ENCODE peak calls at places on chromosomes 12 and 14, in four cellular contexts. E is WTC11, T is thoracic aorta, P is neural crest cell. Q is an unnamed sample.

GRCh38 chr14:21264025-21264801 is 5.0 kb downstream of the HNRNPC start:
- DNase-seq in E (no peak), T (no peak), P (no peak), Q (peak)

GRCh38 chr12:121779422-121779895 is 14.0 kb downstream of the RHOF start:
- DNase-seq in E (no peak), T (no peak), P (no peak), Q (no peak)

GRCh38 chr14:54188036-54188666 is 208.7 kb upstream of the CDKN3 start:
- DNase-seq in E (no peak), T (no peak), P (no peak), Q (no peak)

GRCh38 chr14:21039059-21039422 is 3.1 kb upstream of the RNASE7 start:
- DNase-seq in E (peak), T (no peak), P (no peak), Q (peak)

GRCh38 chr12:121017966-121018491 is 1.7 kb upstream of the C12orf43 start:
- DNase-seq in E (no peak), T (no peak), P (no peak), Q (no peak)

GRCh38 chr12:47165934-47166333 is 86.2 kb upstream of the AMIGO2 start:
- DNase-seq in E (no peak), T (no peak), P (no peak), Q (no peak)

GRCh38 chr12:10968765-10969456 is 17.8 kb downstream of the TAS2R50 start:
- DNase-seq in E (no peak), T (peak), P (no peak), Q (peak)

GRCh38 chr12:52312086-52312485 is 9.1 kb downstream of the KRT83 start:
- DNase-seq in E (no peak), T (no peak), P (no peak), Q (no peak)

GRCh38 chr14:75831455-75831854 is 150.3 kb downstream of the TGFB3 start:
- DNase-seq in E (no peak), T (no peak), P (no peak), Q (peak)

GRCh38 chr12:27970391-27970980 is 2.0 kb downstream of the PTHLH start:
- DNase-seq in E (peak), T (no peak), P (peak), Q (peak)

GRCh38 chr12:25352078-25352918 is 101.6 kb upstream of the KRAS start:
- DNase-seq in E (no peak), T (no peak), P (no peak), Q (peak)

GRCh38 chr12:125738211-125738610 is 673.0 kb downstream of the AACS start:
- DNase-seq in E (no peak), T (no peak), P (no peak), Q (no peak)

DNA sequence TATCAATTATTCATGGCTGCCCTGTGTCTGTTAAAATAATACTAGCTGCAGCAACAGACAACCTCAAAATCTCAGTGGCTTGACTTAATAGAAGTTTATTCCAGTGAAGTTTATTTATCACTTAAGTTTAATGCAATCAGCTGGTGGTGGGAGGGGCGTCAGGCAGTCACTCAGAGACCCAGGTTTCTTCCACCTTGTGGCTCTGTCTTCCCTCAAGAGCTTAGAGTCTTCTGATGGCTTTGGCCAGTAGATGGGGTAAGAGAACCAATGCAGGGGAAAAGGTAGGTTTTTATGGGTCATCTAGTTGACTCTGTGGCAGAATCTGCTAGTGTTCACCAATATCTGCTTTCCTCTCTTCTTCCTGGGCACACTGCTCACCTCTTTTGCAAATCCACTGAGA is 668.9 kb downstream of the AACS start:
- DNase-seq in E (no peak), T (no peak), P (no peak), Q (no peak)
- TF ChIP-seq CTCF in E (no peak), T (no peak), P (no peak), Q (no peak)

DNA sequence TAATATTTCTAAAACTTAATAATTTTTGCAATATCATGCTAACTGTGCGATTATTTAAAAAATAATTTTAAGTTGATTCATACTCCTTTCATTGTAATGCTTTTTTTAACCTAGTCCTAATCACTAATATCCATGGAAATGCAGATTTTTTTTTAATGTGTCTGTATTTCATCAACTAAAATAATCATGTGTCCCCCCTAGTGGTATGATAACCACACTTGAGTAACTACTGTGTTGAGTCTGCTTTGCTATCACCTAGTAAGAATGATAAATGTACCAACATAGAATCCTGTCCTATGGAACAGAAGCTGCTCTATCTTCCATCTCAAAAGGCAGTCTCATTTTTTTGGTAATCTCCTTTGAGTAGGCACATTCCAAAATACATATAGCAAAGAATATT is 19.1 kb upstream of the SYNE2 start:
- DNase-seq in E (no peak), T (no peak), P (no peak), Q (no peak)
- TF ChIP-seq CTCF in E (no peak), T (no peak), P (peak), Q (no peak)

DNA sequence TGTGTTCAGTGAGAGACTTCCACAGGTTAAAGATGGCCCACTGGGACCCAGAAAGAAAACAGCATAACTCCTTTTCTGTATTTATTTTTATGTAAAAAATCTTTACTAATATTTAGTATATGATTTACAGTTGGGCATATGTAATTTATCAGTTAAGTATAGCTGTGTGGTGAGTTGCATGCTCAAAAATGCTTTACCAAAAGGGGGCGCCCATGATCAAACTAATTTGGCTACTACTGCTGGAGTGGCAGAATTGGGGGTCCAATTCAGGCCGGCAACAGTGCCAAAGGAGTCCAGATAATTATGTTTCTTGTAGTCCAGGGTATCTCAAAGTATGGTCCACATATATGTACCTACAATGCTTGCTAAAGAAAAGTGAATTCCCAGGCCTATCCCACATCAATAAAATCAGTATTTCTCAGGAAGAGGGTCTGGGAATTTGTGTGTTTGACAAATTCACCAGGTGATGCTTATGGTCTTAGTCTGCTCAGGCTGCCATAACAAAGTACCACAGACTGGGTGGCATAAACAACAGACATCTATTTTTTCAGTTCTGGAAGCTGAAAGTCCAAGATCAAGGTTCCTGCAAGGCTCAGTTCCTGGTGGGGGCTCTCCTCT is 152.0 kb downstream of the KTN1 start:
- DNase-seq in E (peak), T (no peak), P (peak), Q (peak)
- TF ChIP-seq CTCF in E (peak), T (peak), P (peak), Q (peak)

GRCh38 chr12:205026-205425 is 8.9 kb downstream of the SLC6A12 start:
- DNase-seq in E (no peak), T (no peak), P (no peak), Q (no peak)

GRCh38 chr12:202081-202731 is 11.8 kb downstream of the SLC6A12 start:
- DNase-seq in E (peak), T (no peak), P (no peak), Q (no peak)

GRCh38 chr12:203074-203461 is 10.9 kb downstream of the SLC6A12 start:
- DNase-seq in E (no peak), T (no peak), P (no peak), Q (no peak)

GRCh38 chr12:204261-204678 is 9.7 kb downstream of the SLC6A12 start:
- DNase-seq in E (no peak), T (no peak), P (no peak), Q (no peak)

DNA sequence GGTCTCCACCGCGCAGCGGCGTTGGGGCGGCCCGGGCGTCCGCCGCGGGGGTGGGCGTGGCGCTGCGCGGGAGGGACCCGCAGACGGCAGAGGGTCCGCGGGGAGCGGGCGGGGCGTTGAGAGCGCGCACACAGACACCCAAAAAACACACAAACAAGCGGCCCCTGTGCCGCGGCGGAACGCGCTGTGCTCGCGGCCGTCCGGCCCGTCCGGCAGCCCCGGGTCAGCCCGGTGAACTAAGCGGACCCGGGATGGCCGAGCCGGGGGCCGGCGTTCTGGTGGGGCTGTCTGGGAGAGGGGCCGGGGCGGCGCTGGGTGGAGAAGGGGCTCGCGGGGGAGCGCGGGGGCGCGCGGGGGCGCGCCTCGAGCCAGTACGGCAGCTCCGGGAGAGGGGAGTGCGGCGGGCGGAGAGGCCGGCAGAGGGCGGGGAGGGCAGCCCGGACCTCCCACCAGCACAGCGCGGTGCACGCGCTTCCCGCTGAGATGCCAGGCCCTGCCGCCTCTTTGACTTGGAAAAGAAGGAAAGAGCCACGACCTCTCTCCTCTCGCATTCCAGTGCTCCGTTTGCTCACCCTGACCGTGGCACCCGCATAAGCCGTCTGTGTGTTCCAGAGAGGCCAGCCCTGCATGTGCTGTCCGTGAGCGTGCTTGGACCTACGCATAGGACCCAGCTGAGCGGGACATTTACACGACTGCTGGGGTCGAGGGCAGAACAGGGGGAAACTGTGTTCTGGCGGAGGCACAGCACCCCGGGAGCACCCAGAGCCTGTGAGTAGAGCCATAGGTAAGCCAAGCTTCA is 10.3 kb downstream of the SLC6A12 start:
- DNase-seq in E (peak), T (no peak), P (peak), Q (no peak)
- TF ChIP-seq CTCF in E (no peak), T (peak), P (peak), Q (no peak)

GRCh38 chr12:2414810-2415567 is 362.2 kb downstream of the CACNA1C start:
- DNase-seq in E (no peak), T (no peak), P (no peak), Q (no peak)
- TF ChIP-seq CTCF in E (no peak), T (peak), P (no peak), Q (no peak)

GRCh38 chr12:104456417-104456949 is at the start of gene CHST11:
- DNase-seq in E (peak), T (peak), P (peak), Q (peak)

GRCh38 chr12:104456950-104457745 is 400 bp downstream of the CHST11 start:
- DNase-seq in E (peak), T (peak), P (peak), Q (peak)

GRCh38 chr12:104459556-104459909 is 2.8 kb downstream of the CHST11 start:
- DNase-seq in E (no peak), T (no peak), P (no peak), Q (no peak)

GRCh38 chr12:104458645-104459555 is 2.2 kb downstream of the CHST11 start:
- DNase-seq in E (no peak), T (peak), P (no peak), Q (peak)

DNA sequence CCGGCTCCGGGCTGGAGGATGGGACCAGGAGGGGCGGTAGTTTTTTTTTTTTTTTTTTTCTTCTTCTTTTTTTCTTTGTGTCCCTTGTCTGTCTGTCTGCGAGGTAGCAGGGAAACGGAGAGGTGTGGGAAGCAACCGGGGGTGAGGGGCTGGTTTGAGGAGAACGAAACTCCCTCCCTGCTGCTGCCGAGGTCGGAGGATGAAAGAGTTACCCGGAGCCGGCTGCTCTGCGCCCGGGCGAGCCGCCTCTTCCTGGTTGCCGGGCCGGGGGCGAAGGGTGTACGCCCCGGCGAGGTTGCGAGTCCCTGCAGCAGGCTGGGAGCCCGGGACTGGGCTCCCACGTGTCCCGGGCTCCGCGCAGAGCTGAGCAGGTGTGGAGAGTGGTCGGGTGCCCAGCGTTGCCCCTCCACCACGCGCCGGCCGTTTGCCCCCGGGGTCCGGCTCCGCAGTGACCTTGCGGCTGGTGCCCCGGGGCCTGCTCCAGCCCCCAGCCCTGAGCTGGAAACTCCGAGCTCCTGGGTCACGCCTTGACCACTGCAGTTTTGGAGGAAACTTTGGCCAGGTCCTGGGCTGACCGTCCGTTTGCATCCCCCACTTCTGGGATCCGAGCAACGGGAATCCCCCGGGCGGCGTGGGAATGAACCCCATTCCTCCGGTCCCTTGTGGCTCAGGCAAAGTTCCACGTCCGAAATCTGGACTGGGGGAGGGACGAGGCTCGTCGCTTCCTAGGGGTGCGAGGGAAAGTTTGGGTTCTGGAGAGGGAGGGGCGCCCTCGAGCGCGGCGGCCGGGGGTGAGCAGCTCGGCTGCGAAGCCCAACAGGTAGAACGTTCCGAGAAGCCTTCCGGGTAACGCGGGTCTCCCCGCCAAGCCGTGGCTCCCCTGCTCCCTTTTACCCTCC is 1.2 kb downstream of the CHST11 start:
- DNase-seq in E (peak), T (no peak), P (peak), Q (peak)
- TF ChIP-seq CTCF in E (no peak), T (no peak), P (peak), Q (no peak)

GRCh38 chr12:21939435-21939834 is 1.8 kb downstream of the ABCC9 start:
- DNase-seq in E (no peak), T (no peak), P (no peak), Q (no peak)

GRCh38 chr12:21940549-21940948 is 677 bp downstream of the ABCC9 start:
- DNase-seq in E (no peak), T (no peak), P (no peak), Q (no peak)

GRCh38 chr12:21941522-21942376 is 523 bp upstream of the ABCC9 start:
- DNase-seq in E (peak), T (no peak), P (peak), Q (peak)

GRCh38 chr12:21942377-21942703 is 1.1 kb upstream of the ABCC9 start:
- DNase-seq in E (no peak), T (no peak), P (no peak), Q (no peak)

DNA sequence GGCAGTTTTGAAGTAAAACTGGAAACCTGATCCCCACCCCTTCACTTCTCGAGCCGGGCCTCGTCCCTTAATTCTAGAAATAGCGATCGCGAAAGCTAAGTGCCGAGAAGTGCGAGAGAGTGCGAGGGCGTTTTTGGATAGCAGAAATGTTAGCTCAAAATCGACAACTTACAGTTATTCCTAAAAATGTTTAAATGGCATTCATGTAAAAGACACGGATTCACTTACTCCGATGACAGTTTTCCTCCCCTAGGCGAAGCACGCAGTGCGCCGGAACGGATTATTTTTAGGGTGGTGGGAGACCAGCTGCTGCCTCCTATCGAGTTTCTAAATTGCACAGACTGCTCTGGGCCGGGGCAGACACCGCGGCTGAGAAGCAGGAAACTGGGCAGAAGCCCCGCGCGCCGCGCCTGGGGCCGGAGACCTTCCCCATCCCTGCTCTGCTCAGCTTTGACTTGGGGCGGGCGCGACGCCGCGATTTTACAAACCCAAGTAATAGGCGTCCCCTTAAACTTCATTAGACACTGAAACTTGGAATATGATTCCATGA is at the start of gene ABCC9:
- DNase-seq in E (peak), T (no peak), P (peak), Q (peak)
- TF ChIP-seq CTCF in E (no peak), T (no peak), P (no peak), Q (no peak)

DNA sequence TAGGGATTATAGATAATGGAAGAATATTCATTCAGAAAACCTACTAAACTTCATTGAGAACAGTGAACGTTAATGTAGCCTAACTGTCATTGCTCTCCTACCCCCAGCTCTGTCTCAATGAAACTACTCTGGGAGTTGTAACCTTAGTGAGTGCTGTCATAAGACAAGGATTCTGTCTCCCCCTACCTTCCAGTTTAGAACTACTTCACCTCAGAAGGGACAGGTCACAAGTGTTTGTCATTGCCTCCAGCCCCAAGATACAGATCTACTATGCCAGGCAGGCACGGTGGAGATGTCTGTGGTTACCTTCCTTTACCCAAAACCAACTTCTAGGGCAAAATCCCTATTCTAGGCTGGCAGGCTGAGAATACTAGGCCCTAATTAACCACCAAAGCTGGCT is 833.1 kb upstream of the SEL1L start:
- DNase-seq in E (no peak), T (no peak), P (no peak), Q (no peak)
- TF ChIP-seq CTCF in E (no peak), T (no peak), P (no peak), Q (no peak)

GRCh38 chr12:110849748-110850403 is 3.1 kb downstream of the CCDC63 start:
- DNase-seq in E (no peak), T (no peak), P (no peak), Q (no peak)

GRCh38 chr12:110844131-110844530 is 2.7 kb upstream of the CCDC63 start:
- DNase-seq in E (no peak), T (no peak), P (no peak), Q (no peak)

GRCh38 chr12:110844551-110845395 is 2.0 kb upstream of the CCDC63 start:
- DNase-seq in E (no peak), T (peak), P (no peak), Q (peak)

GRCh38 chr12:110848524-110848923 is 1.7 kb downstream of the CCDC63 start:
- DNase-seq in E (no peak), T (no peak), P (no peak), Q (no peak)

GRCh38 chr12:110846615-110847566 is at the start of gene CCDC63:
- DNase-seq in E (peak), T (no peak), P (peak), Q (peak)
- TF ChIP-seq CTCF in E (no peak), T (peak), P (peak), Q (peak)